ENCODE peak calls at places on chromosomes 7 and 10, in seven cellular contexts. M, D, A, T, Z, Q and Y are unnamed samples.

GRCh38 chr10:69742928-69743602 is 58.6 kb upstream of the COL13A1 start:
- DNase-seq in M (peak; percentile 10), D (peak; percentile 17), A (no peak), T (no peak), Z (no peak), Q (peak; percentile 30), Y (peak; percentile 71)

GRCh38 chr10:16116404-16117304 is 256.3 kb upstream of the MINDY3 start:
- DNase-seq in M (no peak), D (peak; percentile 2), A (no peak), T (peak; percentile 15), Z (no peak), Q (peak; percentile 12), Y (no peak)

GRCh38 chr7:142085428-142085827 is 26.1 kb upstream of the MGAM2 start:
- DNase-seq in M (no peak), D (no peak), A (no peak), T (no peak), Z (no peak), Q (no peak), Y (no peak)

GRCh38 chr7:102973096-102973802 is 60.4 kb downstream of the LRRC17 start:
- DNase-seq in M (peak; percentile 75), D (no peak), A (no peak), T (no peak), Z (no peak), Q (no peak), Y (no peak)

GRCh38 chr7:130896051-130896881 is 162.3 kb upstream of the KLF14 start:
- DNase-seq in M (peak; percentile 44), D (no peak), A (no peak), T (no peak), Z (no peak), Q (no peak), Y (no peak)

GRCh38 chr10:46282460-46283216 is 4.2 kb upstream of the ANTXRL start:
- DNase-seq in M (peak; percentile 74), D (peak; percentile 87), A (peak; percentile 56), T (peak; percentile 47), Z (peak; percentile 75), Q (peak; percentile 84), Y (peak; percentile 83)

GRCh38 chr7:116502201-116503096 is 2.9 kb downstream of the CAV2 start:
- DNase-seq in M (no peak), D (no peak), A (no peak), T (peak; percentile 35), Z (no peak), Q (no peak), Y (no peak)

GRCh38 chr10:49398000-49398861 is 2.3 kb upstream of the DRGX start:
- DNase-seq in M (peak; percentile 35), D (peak; percentile 14), A (peak; percentile 18), T (peak; percentile 39), Z (peak; percentile 69), Q (peak; percentile 45), Y (peak; percentile 77)

GRCh38 chr10:88042162-88043100 is 179.0 kb downstream of the PTEN start:
- DNase-seq in M (peak; percentile 87), D (no peak), A (no peak), T (no peak), Z (no peak), Q (peak; percentile 67), Y (no peak)

GRCh38 chr7:20208651-20209307 is 8.4 kb downstream of the MACC1 start:
- DNase-seq in M (no peak), D (no peak), A (no peak), T (no peak), Z (no peak), Q (no peak), Y (no peak)

GRCh38 chr7:36949711-36950600 is 225.7 kb upstream of the AOAH start:
- DNase-seq in M (no peak), D (peak; percentile 12), A (no peak), T (no peak), Z (no peak), Q (peak; percentile 56), Y (no peak)

GRCh38 chr10:43865275-43866135 is 216.8 kb upstream of the ZNF32 start:
- DNase-seq in M (no peak), D (no peak), A (no peak), T (no peak), Z (no peak), Q (no peak), Y (no peak)

DNA sequence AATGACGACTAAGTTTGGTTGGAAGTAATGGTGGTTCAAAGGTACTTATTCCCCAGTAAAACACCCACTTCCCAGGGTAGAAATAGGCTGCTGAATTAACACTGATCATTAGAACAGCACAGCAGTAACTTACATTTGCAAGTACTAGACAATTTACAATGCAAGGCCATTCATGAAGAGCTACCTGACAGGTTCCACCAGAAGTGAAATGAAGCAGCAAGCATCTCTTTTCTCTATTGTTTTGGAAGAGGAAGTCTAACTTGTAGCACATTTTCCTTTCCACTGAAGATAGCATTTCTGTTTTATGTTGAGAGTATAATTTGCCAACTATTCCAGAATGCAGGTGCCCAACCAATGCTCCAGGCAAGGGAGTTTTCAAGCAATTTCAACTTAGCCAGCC is 145.9 kb downstream of the CREB5 start:
- DNase-seq in M (no peak), D (no peak), A (no peak), T (no peak), Z (no peak), Q (no peak), Y (no peak)
- H3K27ac ChIP-seq in M (no peak overlapping the region), D (no peak overlapping the region), A (no peak overlapping the region), T (no peak overlapping the region), Z (no peak overlapping the region), Q (no peak overlapping the region), Y (no peak overlapping the region)

GRCh38 chr7:68573271-68574000 is 1024.8 kb upstream of the AUTS2 start:
- DNase-seq in M (no peak), D (no peak), A (no peak), T (no peak), Z (no peak), Q (no peak), Y (no peak)

GRCh38 chr7:68581417-68581816 is 1016.9 kb upstream of the AUTS2 start:
- DNase-seq in M (no peak), D (no peak), A (no peak), T (no peak), Z (no peak), Q (no peak), Y (no peak)

GRCh38 chr7:68571286-68571685 is 1027.0 kb upstream of the AUTS2 start:
- DNase-seq in M (no peak), D (no peak), A (no peak), T (no peak), Z (no peak), Q (no peak), Y (no peak)

GRCh38 chr7:68576366-68576765 is 1021.9 kb upstream of the AUTS2 start:
- DNase-seq in M (no peak), D (no peak), A (no peak), T (no peak), Z (no peak), Q (no peak), Y (no peak)
- H3K4me1 ChIP-seq in M (no peaks in the 10 kb centered on the region), D (no peaks in the 10 kb centered on the region), A (no peaks in the 10 kb centered on the region), T (no peaks in the 10 kb centered on the region), Z (no peaks in the 10 kb centered on the region), Q (no peaks in the 10 kb centered on the region), Y (no peaks in the 10 kb centered on the region)

GRCh38 chr7:137987011-137987334 is 14.9 kb downstream of the CREB3L2 start:
- DNase-seq in M (no peak), D (no peak), A (no peak), T (no peak), Z (no peak), Q (no peak), Y (no peak)
- H3K4me3 ChIP-seq in M (peak overlapping the region; percentile 13), D (no peak overlapping the region), A (no peak overlapping the region), T (no peak overlapping the region), Z (no peak overlapping the region), Q (no peak overlapping the region), Y (no peak overlapping the region)

DNA sequence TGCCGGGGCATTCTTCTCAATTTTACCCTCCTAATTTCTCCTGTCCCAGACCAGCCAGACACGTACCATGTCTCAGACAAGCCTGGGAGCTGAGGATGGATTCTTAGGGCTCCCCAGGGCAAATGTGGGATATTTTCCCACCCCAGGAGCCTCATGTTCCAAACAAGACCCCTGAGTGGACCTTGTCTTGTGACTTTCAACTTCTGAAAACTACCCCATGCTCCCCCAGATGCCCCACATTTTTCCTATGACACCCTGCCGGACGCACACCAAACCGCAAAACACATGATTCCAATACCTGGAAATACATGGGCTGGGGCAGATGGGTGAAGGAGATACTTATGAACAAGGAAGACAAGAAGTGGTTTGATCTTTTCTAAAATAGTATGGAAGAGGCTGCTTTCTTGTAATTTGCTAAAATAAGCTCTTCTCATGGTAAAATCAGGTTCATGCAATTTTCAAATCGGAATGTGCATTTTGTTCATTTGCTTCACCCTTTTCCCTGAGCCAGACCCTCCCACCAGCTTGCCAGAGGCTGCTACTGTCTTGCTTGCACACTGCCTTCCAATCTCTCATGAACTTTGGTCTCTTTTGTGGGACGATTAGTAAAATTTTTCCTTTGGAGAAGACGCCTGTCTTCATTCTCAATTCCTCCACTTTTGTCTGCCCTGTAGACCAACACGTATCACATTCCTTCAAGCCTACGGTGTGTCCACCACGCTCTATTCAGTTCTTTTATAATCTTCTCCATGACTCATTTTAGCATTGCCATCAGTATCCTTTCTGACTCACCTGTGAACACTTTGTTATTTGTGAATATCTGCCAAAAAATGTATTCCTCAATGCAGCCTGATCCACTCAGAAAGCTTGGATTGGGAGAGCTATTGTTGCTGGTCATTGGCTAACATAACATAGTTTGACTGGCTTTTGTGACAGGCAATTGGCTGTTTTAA is 1.1 kb downstream of the GIMAP5 start:
- DNase-seq in M (peak; percentile 10), D (no peak), A (no peak), T (no peak), Z (peak; percentile 72), Q (no peak), Y (no peak)
- H3K27ac ChIP-seq in M (no peak overlapping the region), D (peak overlapping the region; percentile 37), A (peak overlapping the region; percentile 82), T (no peak overlapping the region), Z (peak overlapping the region; percentile 66), Q (no peak overlapping the region), Y (peak overlapping the region; percentile 70)

GRCh38 chr7:30135271-30135550 is 425 bp downstream of the MTURN start:
- DNase-seq in M (no peak), D (no peak), A (no peak), T (no peak), Z (no peak), Q (no peak), Y (no peak)
- H3K4me1 ChIP-seq in M (no peaks in the 10 kb centered on the region), D (no peaks in the 10 kb centered on the region), A (peaks cover 8% of the 10 kb centered on the region), T (peaks cover 4% of the 10 kb centered on the region), Z (peaks cover 15% of the 10 kb centered on the region), Q (peaks cover 8% of the 10 kb centered on the region), Y (peaks cover 5% of the 10 kb centered on the region)

GRCh38 chr7:26195182-26195581 is 5.4 kb downstream of the HNRNPA2B1 start:
- DNase-seq in M (no peak), D (no peak), A (no peak), T (no peak), Z (no peak), Q (no peak), Y (no peak)
- H3K4me3 ChIP-seq in M (no peak overlapping the region), D (no peak overlapping the region), A (no peak overlapping the region), T (peak overlapping the region; percentile 89), Z (no peak overlapping the region), Q (no peak overlapping the region), Y (peak overlapping the region; percentile 90)

GRCh38 chr10:12644380-12645144 is 295.2 kb downstream of the CAMK1D start:
- DNase-seq in M (peak; percentile 26), D (no peak), A (no peak), T (no peak), Z (no peak), Q (no peak), Y (no peak)
- H3K27ac ChIP-seq in M (no peak overlapping the region), D (no peak overlapping the region), A (no peak overlapping the region), T (peak overlapping the region; percentile 11), Z (no peak overlapping the region), Q (no peak overlapping the region), Y (no peak overlapping the region)

GRCh38 chr10:124743188-124744046 is 761 bp downstream of the FAM53B start:
- DNase-seq in M (peak; percentile 44), D (no peak), A (peak; percentile 26), T (peak; percentile 54), Z (peak; percentile 61), Q (peak; percentile 45), Y (peak; percentile 53)
- H3K4me1 ChIP-seq in M (peaks cover 2% of the 10 kb centered on the region), D (peaks cover 11% of the 10 kb centered on the region), A (peaks cover 43% of the 10 kb centered on the region), T (peaks cover 31% of the 10 kb centered on the region), Z (peaks cover 47% of the 10 kb centered on the region), Q (peaks cover 47% of the 10 kb centered on the region), Y (peaks cover 58% of the 10 kb centered on the region)